ENCODE peak calls at places on chromosomes 3 and 15, in six cellular contexts. C, A, X, V, Y and K are unnamed samples.
A peak's percentile ranks its signal among the peaks of the same experiment; 100 is the strongest.

GRCh38 chr15:85831415-85832113 is 36.8 kb upstream of the KLHL25 start:
- DNase-seq in C (peak; percentile 58), A (peak; percentile 56), X (peak; percentile 60), V (peak; percentile 80), Y (peak; percentile 48), K (no peak)

GRCh38 chr3:72229952-72230351 is 445.0 kb upstream of the PROK2 start:
- DNase-seq in C (no peak), A (peak; percentile 25), X (no peak), V (no peak), Y (no peak), K (no peak)

GRCh38 chr3:133967992-133968892 is 61.5 kb downstream of the SLCO2A1 start:
- DNase-seq in C (no peak), A (no peak), X (no peak), V (no peak), Y (no peak), K (no peak)

GRCh38 chr3:84165278-84165677 is 793.5 kb upstream of the CADM2 start:
- DNase-seq in C (no peak), A (peak; percentile 64), X (no peak), V (no peak), Y (no peak), K (no peak)

GRCh38 chr3:161069441-161070251 is 35.5 kb downstream of the B3GALNT1 start:
- DNase-seq in C (no peak), A (peak; percentile 97), X (no peak), V (no peak), Y (peak; percentile 46), K (peak; percentile 54)

GRCh38 chr15:59999064-59999377 is 5.1 kb upstream of the FOXB1 start:
- DNase-seq in C (no peak), A (no peak), X (no peak), V (no peak), Y (no peak), K (no peak)

GRCh38 chr15:98085003-98085639 is 124.6 kb downstream of the ARRDC4 start:
- DNase-seq in C (no peak), A (peak; percentile 74), X (no peak), V (peak; percentile 67), Y (peak; percentile 69), K (no peak)

GRCh38 chr3:126133606-126134005 is 46.8 kb downstream of the ALDH1L1 start:
- DNase-seq in C (peak; percentile 21), A (no peak), X (peak; percentile 14), V (no peak), Y (no peak), K (no peak)

GRCh38 chr3:167862104-167862785 is 126.7 kb downstream of the SERPINI1 start:
- DNase-seq in C (no peak), A (peak; percentile 71), X (no peak), V (no peak), Y (no peak), K (no peak)

GRCh38 chr3:149609595-149609994 is 48.2 kb downstream of the WWTR1 start:
- DNase-seq in C (no peak), A (no peak), X (no peak), V (no peak), Y (no peak), K (no peak)

GRCh38 chr15:50328116-50328515 is 26.9 kb downstream of the GABPB1 start:
- DNase-seq in C (no peak), A (no peak), X (no peak), V (no peak), Y (no peak), K (no peak)

DNA sequence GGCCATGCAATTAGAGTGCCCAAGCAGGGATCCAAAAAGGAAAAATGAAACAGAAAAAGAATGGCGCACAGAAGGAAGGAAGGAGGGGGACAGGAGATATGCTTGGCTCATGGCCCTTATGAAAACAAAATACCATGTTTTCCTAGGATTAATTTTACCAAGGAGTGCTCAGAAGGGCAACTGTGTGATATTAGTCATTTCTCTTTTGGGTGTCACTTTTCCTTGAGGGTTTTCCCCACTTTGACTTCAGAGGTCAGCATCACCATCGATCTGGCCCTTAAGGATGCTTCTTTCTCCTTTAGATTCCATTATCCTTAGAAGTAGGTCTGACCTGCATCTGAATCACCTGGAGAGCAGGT is 1.4 kb downstream of the PARP14 start:
- DNase-seq in C (no peak), A (peak; percentile 43), X (no peak), V (no peak), Y (no peak), K (no peak)
- H3K27ac ChIP-seq in C (peak overlapping the region; percentile 90), A (no peak overlapping the region), X (peak overlapping the region; percentile 99), V (no peak overlapping the region), Y (no peak overlapping the region), K (no peak overlapping the region)

GRCh38 chr15:62745621-62746180 is 296.8 kb upstream of the TPM1 start:
- DNase-seq in C (no peak), A (no peak), X (no peak), V (no peak), Y (peak; percentile 18), K (no peak)

GRCh38 chr15:62750471-62750870 is 292.1 kb upstream of the TPM1 start:
- DNase-seq in C (no peak), A (no peak), X (no peak), V (no peak), Y (no peak), K (no peak)

GRCh38 chr15:62748175-62748574 is 294.4 kb upstream of the TPM1 start:
- DNase-seq in C (no peak), A (no peak), X (no peak), V (no peak), Y (no peak), K (no peak)

GRCh38 chr15:62749445-62749844 is 293.1 kb upstream of the TPM1 start:
- DNase-seq in C (no peak), A (no peak), X (no peak), V (no peak), Y (peak; percentile 22), K (no peak)

DNA sequence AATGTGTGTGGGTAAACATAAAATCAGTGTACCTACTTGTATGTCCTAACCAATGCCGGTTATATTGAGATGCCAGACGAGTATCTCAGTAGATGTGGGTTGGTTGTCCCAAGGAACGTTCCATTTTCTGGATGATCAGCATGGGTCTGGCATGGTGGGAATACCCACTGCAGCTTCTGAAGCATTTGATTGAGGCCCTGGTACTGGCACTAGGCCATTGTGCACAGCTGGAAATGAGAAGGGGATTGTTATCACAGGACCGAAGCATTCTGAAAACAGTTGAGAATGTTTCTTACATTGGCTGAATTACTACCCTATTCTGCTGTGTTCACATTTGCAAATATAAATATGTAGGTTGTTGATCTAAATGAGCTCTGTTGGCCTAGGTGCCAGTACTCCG is 293.5 kb upstream of the TPM1 start:
- DNase-seq in C (no peak), A (no peak), X (no peak), V (no peak), Y (no peak), K (no peak)
- H3K27ac ChIP-seq in C (peak overlapping the region; percentile 77), A (no peak overlapping the region), X (no peak overlapping the region), V (no peak overlapping the region), Y (no peak overlapping the region), K (no peak overlapping the region)

GRCh38 chr3:10437272-10437994 is 68.0 kb downstream of the ATP2B2 start:
- DNase-seq in C (no peak), A (peak; percentile 10), X (no peak), V (no peak), Y (peak; percentile 85), K (peak; percentile 27)

GRCh38 chr3:10438902-10439610 is 66.3 kb downstream of the ATP2B2 start:
- DNase-seq in C (no peak), A (no peak), X (no peak), V (no peak), Y (peak; percentile 15), K (no peak)

GRCh38 chr3:10435850-10436249 is 69.5 kb downstream of the ATP2B2 start:
- DNase-seq in C (no peak), A (no peak), X (no peak), V (no peak), Y (no peak), K (no peak)

GRCh38 chr3:10434938-10435336 is 70.4 kb downstream of the ATP2B2 start:
- DNase-seq in C (no peak), A (no peak), X (no peak), V (no peak), Y (no peak), K (no peak)

GRCh38 chr3:10437995-10438901 is 67.1 kb downstream of the ATP2B2 start:
- DNase-seq in C (no peak), A (no peak), X (no peak), V (peak; percentile 68), Y (peak; percentile 96), K (no peak)
- H3K27ac ChIP-seq in C (peak overlapping the region; percentile 61), A (no peak overlapping the region), X (no peak overlapping the region), V (peak overlapping the region; percentile 63), Y (no peak overlapping the region), K (no peak overlapping the region)

DNA sequence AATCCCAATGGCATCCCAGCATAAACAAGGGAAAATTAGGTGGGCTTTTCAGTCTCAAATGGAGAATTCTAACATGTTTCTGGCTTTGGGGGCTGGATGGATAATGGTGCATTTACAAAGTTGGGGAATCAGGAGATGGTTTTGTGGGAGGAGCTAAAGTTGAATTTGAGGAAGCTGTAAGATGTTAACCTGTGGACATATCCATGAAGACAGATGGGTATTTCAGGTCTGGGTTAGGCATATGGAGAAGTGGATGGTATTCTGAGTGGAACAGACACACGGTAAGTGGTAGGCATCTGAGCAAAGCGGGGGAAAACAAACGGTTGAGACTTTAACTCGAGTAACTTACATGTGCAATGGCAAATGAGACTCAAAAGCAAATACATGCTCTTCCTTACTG is 1.7 kb upstream of the LMLN start:
- DNase-seq in C (no peak), A (no peak), X (no peak), V (no peak), Y (no peak), K (no peak)
- H3K27ac ChIP-seq in C (peak overlapping the region; percentile 83), A (no peak overlapping the region), X (peak overlapping the region; percentile 90), V (peak overlapping the region; percentile 57), Y (no peak overlapping the region), K (peak overlapping the region; percentile 80)